ENCODE peak calls at places on chromosomes 2 and 18, in ten cellular contexts. T is astrocyte of the cerebellum, A is AG10803, F is LNCaP clone FGC, S is adrenal gland, U is cardiac muscle cell, M is neural progenitor cell, D is lower leg skin, P is mucosa of descending colon, E is cardiac fibroblast. W is an unnamed sample.

GRCh38 chr2:141417246-141417797 is 713.5 kb downstream of the LRP1B start:
- DNase-seq in T (no peak), A (no peak), F (no peak), S (no peak), U (no peak), M (no peak), D (no peak), P (no peak), E (peak), W (peak)

GRCh38 chr18:48022531-48023330 is 92.3 kb upstream of the SMAD2 start:
- DNase-seq in T (no peak), A (peak), F (peak), S (peak), U (peak), M (peak), D (peak), P (no peak), E (peak), W (peak)

GRCh38 chr18:32545631-32546030 is 74.9 kb upstream of the GAREM1 start:
- DNase-seq in T (no peak), A (no peak), F (no peak), S (no peak), U (no peak), M (no peak), D (no peak), P (no peak), E (no peak), W (no peak)

GRCh38 chr18:39870586-39870985 is 2084.4 kb upstream of the PIK3C3 start:
- DNase-seq in T (no peak), A (no peak), F (no peak), S (no peak), U (no peak), M (no peak), D (no peak), P (no peak), E (peak), W (no peak)

GRCh38 chr18:63336366-63337099 is 17.0 kb upstream of the BCL2 start:
- DNase-seq in T (peak), A (peak), F (no peak), S (peak), U (no peak), M (no peak), D (no peak), P (no peak), E (peak), W (peak)

GRCh38 chr18:76908277-76908676 is 85.9 kb downstream of the ZNF236 start:
- DNase-seq in T (no peak), A (no peak), F (no peak), S (no peak), U (no peak), M (no peak), D (no peak), P (no peak), E (no peak), W (no peak)

GRCh38 chr2:108069515-108070310 is 83.4 kb downstream of the SLC5A7 start:
- DNase-seq in T (no peak), A (no peak), F (no peak), S (no peak), U (no peak), M (no peak), D (no peak), P (no peak), E (no peak), W (no peak)

GRCh38 chr18:42190643-42191042 is 235.6 kb downstream of the PIK3C3 start:
- DNase-seq in T (no peak), A (no peak), F (no peak), S (no peak), U (no peak), M (no peak), D (no peak), P (no peak), E (no peak), W (no peak)

GRCh38 chr2:147782521-147782920 is 62.3 kb upstream of the ACVR2A start:
- DNase-seq in T (peak), A (peak), F (no peak), S (peak), U (no peak), M (no peak), D (no peak), P (no peak), E (peak), W (peak)

GRCh38 chr2:1310866-1311265 is 102.4 kb upstream of the TPO start:
- DNase-seq in T (no peak), A (no peak), F (no peak), S (no peak), U (no peak), M (no peak), D (no peak), P (no peak), E (no peak), W (no peak)

GRCh38 chr2:6932206-6932605 is 15.0 kb downstream of the RNF144A start:
- DNase-seq in T (no peak), A (no peak), F (no peak), S (no peak), U (no peak), M (no peak), D (no peak), P (no peak), E (no peak), W (no peak)

GRCh38 chr2:121521359-121521758 is 9.3 kb upstream of the RNU4ATAC start:
- DNase-seq in T (peak), A (no peak), F (no peak), S (no peak), U (no peak), M (peak), D (no peak), P (no peak), E (no peak), W (peak)

GRCh38 chr18:79559121-79559835 is 120.3 kb upstream of the CTDP1 start:
- DNase-seq in T (no peak), A (no peak), F (no peak), S (no peak), U (no peak), M (no peak), D (peak), P (peak), E (no peak), W (no peak)

GRCh38 chr2:28341208-28341891 is 51.3 kb upstream of the FOSL2 start:
- DNase-seq in T (no peak), A (peak), F (no peak), S (no peak), U (no peak), M (no peak), D (no peak), P (no peak), E (no peak), W (no peak)

GRCh38 chr2:34096552-34097171 is 497.6 kb upstream of the FAM98A start:
- DNase-seq in T (peak), A (peak), F (peak), S (no peak), U (peak), M (peak), D (no peak), P (no peak), E (peak), W (peak)

GRCh38 chr2:44572196-44572900 is 210.6 kb downstream of the CAMKMT start:
- DNase-seq in T (no peak), A (peak), F (no peak), S (no peak), U (no peak), M (no peak), D (no peak), P (no peak), E (peak), W (peak)

GRCh38 chr2:189285962-189286648 is 106.5 kb upstream of the COL5A2 start:
- DNase-seq in T (peak), A (peak), F (no peak), S (no peak), U (peak), M (no peak), D (no peak), P (no peak), E (peak), W (peak)

DNA sequence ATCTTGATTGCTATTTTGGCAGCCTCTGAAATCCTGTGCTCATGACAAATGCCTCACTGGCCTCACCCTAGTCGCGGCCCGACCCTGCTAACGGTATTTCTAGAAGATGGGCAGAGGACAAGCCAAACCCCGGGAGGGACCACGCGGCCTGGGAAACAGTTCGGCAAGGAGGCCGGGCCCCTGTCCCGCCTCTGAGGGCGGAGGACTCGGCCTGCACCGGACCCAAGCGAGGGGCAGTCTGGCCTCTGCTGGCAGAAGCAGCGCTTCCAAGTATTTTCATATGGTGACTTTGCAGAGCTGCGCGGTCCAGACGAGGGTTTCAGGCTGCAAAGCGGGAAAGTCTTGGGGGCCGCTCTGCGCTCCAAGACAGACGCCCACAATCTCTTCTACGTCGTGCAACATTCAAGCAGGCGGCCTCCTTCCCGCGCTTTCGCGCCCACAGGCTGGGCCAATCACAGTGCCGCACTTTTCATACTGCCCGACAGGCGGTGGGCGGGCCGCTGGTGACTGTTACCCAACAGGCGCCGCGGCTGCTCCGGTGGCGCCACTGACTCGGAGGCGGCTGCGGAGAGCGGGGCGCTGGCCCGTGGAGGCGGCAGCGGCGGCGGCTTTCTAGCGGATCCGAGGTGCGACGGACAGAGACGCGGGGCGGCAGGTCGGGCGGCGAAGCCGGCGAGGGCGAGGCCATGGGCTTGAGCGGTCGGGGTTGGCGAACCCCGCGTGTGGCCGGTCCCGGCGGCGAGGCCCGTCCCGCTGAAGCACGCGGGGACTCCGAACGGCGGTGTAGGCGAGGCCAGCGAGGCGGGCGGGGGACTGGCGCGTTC is at the start of gene RBM44:
- DNase-seq in T (no peak), A (no peak), F (no peak), S (no peak), U (no peak), M (no peak), D (no peak), P (no peak), E (no peak), W (no peak)
- TF ChIP-seq CTCF in T (no peak), A (no peak), F (no peak), S (no peak), U (no peak), M (no peak), D (no peak), P (no peak), E (no peak), W (no peak)

DNA sequence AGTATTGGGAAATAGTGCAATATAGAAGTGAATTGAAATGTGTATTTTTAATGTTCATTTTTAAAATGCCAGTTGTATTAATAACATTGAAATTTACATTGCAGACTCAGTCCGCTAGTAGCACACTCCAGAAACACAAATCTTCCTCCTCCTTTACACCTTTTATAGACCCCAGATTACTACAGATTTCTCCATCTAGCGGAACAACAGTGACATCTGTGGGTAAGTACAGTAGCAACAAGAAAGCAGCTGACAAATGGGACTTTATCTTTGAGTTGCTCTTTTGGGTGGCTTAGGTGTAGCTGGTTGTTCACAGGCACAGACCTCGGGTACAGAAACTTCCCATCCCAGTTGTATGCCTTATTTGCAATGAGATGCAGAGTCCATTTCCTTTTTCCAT is 118.2 kb upstream of the IL1R2 start:
- DNase-seq in T (no peak), A (no peak), F (no peak), S (no peak), U (no peak), M (no peak), D (no peak), P (no peak), E (no peak), W (no peak)
- TF ChIP-seq CTCF in T (peak), A (peak), F (peak), S (peak), U (peak), M (peak), D (no peak), P (no peak), E (no peak), W (peak)

DNA sequence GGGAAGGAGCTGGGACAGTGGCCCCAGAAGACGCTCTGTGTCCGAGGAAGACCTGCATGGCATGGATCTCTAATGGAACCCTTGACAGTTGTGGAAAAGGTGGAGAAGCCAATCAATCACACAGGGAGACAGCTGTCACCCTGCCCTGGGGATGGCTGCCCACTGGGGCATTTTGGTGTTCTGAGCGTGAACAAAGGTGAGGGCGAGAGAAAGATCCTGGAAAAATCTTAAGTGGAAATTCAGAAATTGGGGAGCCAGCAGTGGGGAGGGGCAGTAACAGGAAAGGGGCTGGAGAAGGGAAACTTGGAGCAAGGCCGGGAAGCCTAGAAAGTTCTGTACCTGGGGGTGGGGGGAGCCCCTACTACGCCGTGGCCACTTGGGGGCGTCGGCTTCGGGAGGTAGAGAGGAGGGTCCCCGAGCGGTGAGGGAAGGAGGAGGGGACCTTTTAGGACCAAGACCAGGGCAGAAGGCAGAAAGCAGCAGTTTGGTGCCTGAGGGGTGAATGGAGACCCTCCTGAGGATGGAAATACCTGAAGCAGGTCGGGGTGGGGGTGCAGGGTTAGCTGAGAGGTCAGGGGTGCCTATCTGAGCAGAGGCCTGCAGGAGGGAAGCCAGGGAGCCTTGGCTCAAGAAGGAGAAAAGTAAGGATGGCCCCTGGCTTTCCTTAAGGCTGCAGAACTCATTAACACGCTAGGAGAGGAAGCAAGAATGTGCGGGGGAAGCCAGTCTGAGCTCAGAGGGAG is 30.0 kb downstream of the NGEF start:
- DNase-seq in T (no peak), A (no peak), F (no peak), S (no peak), U (no peak), M (peak), D (peak), P (peak), E (no peak), W (no peak)
- TF ChIP-seq CTCF in T (no peak), A (no peak), F (no peak), S (no peak), U (no peak), M (peak), D (no peak), P (no peak), E (no peak), W (no peak)

GRCh38 chr2:59774821-59775463 is 778.5 kb downstream of the BCL11A start:
- DNase-seq in T (no peak), A (no peak), F (no peak), S (no peak), U (no peak), M (no peak), D (no peak), P (no peak), E (no peak), W (no peak)
- TF ChIP-seq CTCF in T (no peak), A (no peak), F (no peak), S (no peak), U (no peak), M (peak), D (no peak), P (no peak), E (no peak), W (no peak)

DNA sequence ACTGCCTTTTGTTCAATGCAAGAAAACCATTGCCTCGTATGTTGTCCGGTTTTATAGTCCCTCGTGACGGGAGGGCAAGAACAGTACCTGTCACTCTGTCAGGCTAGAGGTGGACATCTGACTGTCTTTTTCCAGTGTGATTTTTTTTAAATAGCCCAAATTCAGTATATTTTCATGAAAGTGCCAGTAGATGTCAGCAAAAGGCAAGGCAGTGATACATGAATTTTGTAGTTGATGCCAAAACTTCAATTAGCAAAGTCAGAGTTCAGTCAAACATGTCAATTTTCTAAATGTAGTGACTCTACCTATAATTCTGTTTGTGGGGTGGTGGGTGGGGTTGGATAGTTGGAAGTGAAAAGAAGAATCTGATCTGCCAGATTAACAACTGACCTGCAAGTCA is 296.0 kb upstream of the MC4R start:
- DNase-seq in T (no peak), A (no peak), F (no peak), S (no peak), U (no peak), M (no peak), D (no peak), P (no peak), E (no peak), W (no peak)
- TF ChIP-seq CTCF in T (peak), A (no peak), F (peak), S (no peak), U (no peak), M (peak), D (no peak), P (no peak), E (no peak), W (peak)

DNA sequence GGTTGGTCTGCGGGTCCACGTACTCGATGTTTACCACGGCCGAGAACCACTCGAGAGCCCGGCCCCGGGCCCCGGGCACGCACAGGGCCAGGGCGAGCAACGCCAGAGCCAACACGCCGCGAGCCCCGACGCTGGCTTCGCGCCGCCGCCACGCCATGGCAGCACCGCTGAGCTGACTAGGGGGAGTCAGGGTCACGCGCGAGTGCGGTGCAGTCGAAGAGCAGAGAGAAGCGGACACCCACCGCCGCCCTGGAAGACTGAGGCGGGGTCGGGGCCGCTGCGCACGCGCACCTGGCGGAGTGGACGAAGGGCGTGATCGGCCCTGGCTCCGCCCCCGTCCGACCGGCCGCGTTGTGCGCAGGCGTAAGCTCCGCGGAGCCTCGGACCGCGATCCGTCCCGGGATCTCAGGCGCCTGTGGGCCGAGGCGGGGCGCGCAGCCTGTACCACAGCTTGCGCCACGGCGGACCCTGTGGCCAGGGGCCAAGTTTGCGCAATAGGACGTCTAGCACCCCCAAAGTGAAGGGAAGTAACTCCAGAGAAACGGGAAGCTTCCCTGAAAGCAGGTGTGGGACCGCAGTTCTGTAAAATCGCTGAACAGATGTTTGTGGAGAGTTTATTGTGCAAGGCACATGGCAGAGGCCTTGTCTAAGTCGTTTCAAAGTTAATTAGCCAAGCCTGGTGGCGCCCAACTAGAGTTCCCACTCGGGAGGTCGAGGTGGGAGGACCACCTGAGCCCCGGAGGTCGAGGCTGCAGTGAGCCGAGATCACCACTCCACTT is at the start of gene RNF149:
- DNase-seq in T (peak), A (peak), F (peak), S (peak), U (peak), M (peak), D (peak), P (peak), E (peak), W (peak)
- TF ChIP-seq CTCF in T (no peak), A (no peak), F (no peak), S (no peak), U (no peak), M (no peak), D (no peak), P (no peak), E (no peak), W (no peak)

DNA sequence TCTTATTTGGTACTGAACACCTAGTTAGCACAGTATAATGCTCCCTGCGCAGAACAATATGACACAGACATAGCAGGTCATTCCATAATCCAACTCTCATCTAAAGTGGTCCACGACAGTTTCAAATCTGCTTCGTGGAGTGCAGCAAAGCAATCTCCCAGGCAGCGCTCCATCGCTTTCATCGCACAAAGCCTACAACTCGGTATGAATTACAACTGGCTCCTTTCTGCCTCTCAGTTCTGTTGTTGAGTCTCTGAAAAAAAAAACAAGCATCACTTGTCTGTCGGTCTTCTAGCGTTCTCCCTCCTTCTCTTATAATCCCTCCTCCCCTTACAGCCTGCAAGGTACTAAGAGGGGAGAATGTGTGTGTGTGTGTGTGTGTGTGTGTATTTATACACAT is 123.5 kb downstream of the FIGN start:
- DNase-seq in T (no peak), A (no peak), F (no peak), S (no peak), U (no peak), M (peak), D (no peak), P (no peak), E (no peak), W (no peak)
- TF ChIP-seq CTCF in T (no peak), A (no peak), F (no peak), S (no peak), U (no peak), M (no peak), D (no peak), P (no peak), E (no peak), W (no peak)

GRCh38 chr2:82230406-82230805 is 1925.9 kb upstream of the LRRTM1 start:
- DNase-seq in T (no peak), A (no peak), F (no peak), S (no peak), U (no peak), M (no peak), D (no peak), P (no peak), E (no peak), W (no peak)

DNA sequence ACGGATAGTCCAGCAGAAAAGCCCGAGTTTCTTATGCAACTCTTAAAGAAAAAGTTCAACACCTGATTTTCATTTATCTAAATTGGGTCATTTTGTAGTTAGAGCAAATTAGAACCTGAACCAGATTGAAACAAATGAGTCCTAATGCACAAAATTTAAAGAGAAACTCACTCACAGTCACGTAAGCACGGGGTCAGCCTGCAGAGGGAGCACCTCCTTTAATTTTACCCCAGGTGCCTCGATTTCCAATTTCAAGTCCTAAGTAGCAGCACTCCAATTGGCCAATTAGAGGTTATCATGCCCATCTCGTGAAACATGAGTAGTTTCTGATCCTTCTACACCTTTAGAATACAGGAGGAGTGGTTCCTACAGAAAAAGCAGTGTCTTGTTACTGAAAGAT is 1929.7 kb upstream of the LRRTM1 start:
- DNase-seq in T (no peak), A (no peak), F (no peak), S (no peak), U (no peak), M (no peak), D (no peak), P (no peak), E (no peak), W (no peak)
- TF ChIP-seq CTCF in T (no peak), A (no peak), F (no peak), S (no peak), U (peak), M (peak), D (no peak), P (no peak), E (no peak), W (no peak)

W was measured in astrocyte of the spinal cord.